ENCODE peak calls at places on chromosomes 1 and 21, in four cellular contexts. One of them, this sample, is unnamed.

GRCh38 chr1:59155326-59155725 is 141.6 kb upstream of the FGGY start:
- DNase-seq in H9: no peak
- DNase-seq in H1: no peak
- DNase-seq in IMR-90: no peak
- DNase-seq in this sample: no peak

GRCh38 chr1:157176591-157177121 is 38.5 kb upstream of the ETV3 start:
- DNase-seq in H1: no peak
- DNase-seq in H9: no peak
- DNase-seq in IMR-90: no peak
- DNase-seq in this sample: no peak

GRCh38 chr21:44962481-44962966 is 22.7 kb downstream of the SLX9 start:
- DNase-seq in IMR-90: peak
- DNase-seq in H9: no peak
- DNase-seq in H1: no peak
- DNase-seq in this sample: peak

GRCh38 chr1:168301664-168302320 is 21.1 kb downstream of the TBX19 start:
- DNase-seq in IMR-90: peak
- DNase-seq in H9: no peak
- DNase-seq in H1: peak
- DNase-seq in this sample: peak

GRCh38 chr1:38141483-38141882 is 94.9 kb upstream of the POU3F1 start:
- DNase-seq in H1: no peak
- DNase-seq in IMR-90: no peak
- DNase-seq in H9: peak
- DNase-seq in this sample: no peak

GRCh38 chr21:44895859-44896258 is 22.4 kb upstream of the PTTG1IP start:
- DNase-seq in H9: no peak
- DNase-seq in IMR-90: no peak
- DNase-seq in H1: no peak
- DNase-seq in this sample: no peak

GRCh38 chr1:43791243-43791642 is 83.9 kb downstream of the ST3GAL3 start:
- DNase-seq in H9: no peak
- DNase-seq in H1: no peak
- DNase-seq in IMR-90: no peak
- DNase-seq in this sample: no peak

GRCh38 chr1:44684525-44684924 is 10.0 kb downstream of the ARMH1 start:
- DNase-seq in H9: no peak
- DNase-seq in H1: no peak
- DNase-seq in IMR-90: no peak
- DNase-seq in this sample: no peak

GRCh38 chr1:96474985-96475743 is 246.4 kb upstream of the PTBP2 start:
- DNase-seq in H9: peak
- DNase-seq in H1: peak
- DNase-seq in IMR-90: no peak
- DNase-seq in this sample: no peak

GRCh38 chr1:167297222-167298214 is 76.8 kb downstream of the POU2F1 start:
- DNase-seq in IMR-90: peak
- DNase-seq in H9: no peak
- DNase-seq in H1: no peak
- DNase-seq in this sample: peak

GRCh38 chr1:96934282-96934681 is 212.7 kb downstream of the PTBP2 start:
- DNase-seq in IMR-90: no peak
- DNase-seq in H1: no peak
- DNase-seq in H9: no peak
- DNase-seq in this sample: no peak

GRCh38 chr1:226274138-226274537 is 34.8 kb downstream of the LIN9 start:
- DNase-seq in IMR-90: peak
- DNase-seq in H1: no peak
- DNase-seq in H9: no peak
- DNase-seq in this sample: no peak

GRCh38 chr1:228646717-228647522 is 88.4 kb upstream of the RHOU start:
- DNase-seq in IMR-90: peak
- DNase-seq in H1: no peak
- DNase-seq in H9: peak
- DNase-seq in this sample: peak

GRCh38 chr1:167431261-167431908 is 86.9 kb downstream of the CD247 start:
- DNase-seq in IMR-90: no peak
- DNase-seq in H9: no peak
- DNase-seq in H1: no peak
- DNase-seq in this sample: no peak

GRCh38 chr1:56200446-56200845 is 378.9 kb downstream of the PLPP3 start:
- DNase-seq in H1: no peak
- DNase-seq in IMR-90: peak
- DNase-seq in H9: no peak
- DNase-seq in this sample: peak

GRCh38 chr1:36225298-36225899 is 1.2 kb downstream of the THRAP3 start:
- DNase-seq in H9: no peak
- DNase-seq in H1: no peak
- DNase-seq in IMR-90: peak
- DNase-seq in this sample: no peak

GRCh38 chr1:173430707-173431662 is 46.1 kb upstream of the PRDX6 start:
- DNase-seq in IMR-90: peak
- DNase-seq in H1: peak
- DNase-seq in H9: peak
- DNase-seq in this sample: peak

GRCh38 chr1:47444578-47445465 is 7.0 kb downstream of the FOXD2 start:
- DNase-seq in H1: no peak
- DNase-seq in IMR-90: peak
- DNase-seq in H9: peak
- DNase-seq in this sample: peak

GRCh38 chr1:163069142-163069541 is at the start of gene RGS4:
- DNase-seq in H1: peak
- DNase-seq in H9: peak
- DNase-seq in IMR-90: peak
- DNase-seq in this sample: peak

GRCh38 chr1:9822897-9823692 is 670 bp downstream of the CLSTN1 start:
- DNase-seq in H9: no peak
- DNase-seq in H1: no peak
- DNase-seq in IMR-90: peak
- DNase-seq in this sample: peak

GRCh38 chr1:170665625-170666024 is 1.7 kb downstream of the PRRX1 start:
- DNase-seq in IMR-90: no peak
- DNase-seq in H1: no peak
- DNase-seq in H9: no peak
- DNase-seq in this sample: no peak

GRCh38 chr1:156860113-156860638 is 489 bp upstream of the NTRK1 start:
- DNase-seq in H1: no peak
- DNase-seq in H9: peak
- DNase-seq in IMR-90: peak
- DNase-seq in this sample: peak

GRCh38 chr1:226394461-226394860 is 13.4 kb downstream of the PARP1 start:
- DNase-seq in H9: no peak
- DNase-seq in IMR-90: no peak
- DNase-seq in H1: no peak
- DNase-seq in this sample: no peak

GRCh38 chr1:229058716-229059115 is 212.2 kb upstream of the RAB4A start:
- DNase-seq in H9: no peak
- DNase-seq in H1: no peak
- DNase-seq in IMR-90: no peak
- DNase-seq in this sample: no peak

GRCh38 chr1:37762516-37762915 is 2.4 kb downstream of the EPHA10 start:
- DNase-seq in H9: no peak
- DNase-seq in H1: no peak
- DNase-seq in IMR-90: no peak
- DNase-seq in this sample: no peak

GRCh38 chr1:31567956-31568570 is 8.3 kb upstream of the TINAGL1 start:
- DNase-seq in H1: no peak
- DNase-seq in H9: no peak
- DNase-seq in IMR-90: no peak
- DNase-seq in this sample: no peak

GRCh38 chr1:31562707-31563360 is 13.5 kb upstream of the TINAGL1 start:
- DNase-seq in IMR-90: peak
- DNase-seq in H1: no peak
- DNase-seq in H9: peak
- DNase-seq in this sample: peak

GRCh38 chr1:31560394-31560793 is 15.9 kb upstream of the TINAGL1 start:
- DNase-seq in H1: no peak
- DNase-seq in IMR-90: no peak
- DNase-seq in H9: no peak
- DNase-seq in this sample: no peak

GRCh38 chr1:31568895-31569655 is 7.2 kb upstream of the TINAGL1 start:
- DNase-seq in H1: no peak
- DNase-seq in IMR-90: no peak
- DNase-seq in H9: no peak
- DNase-seq in this sample: no peak

GRCh38 chr1:31564606-31564989 is 11.7 kb upstream of the TINAGL1 start:
- DNase-seq in IMR-90: no peak
- DNase-seq in H9: no peak
- DNase-seq in H1: no peak
- DNase-seq in this sample: no peak
- H3K4ac ChIP-seq in IMR-90: no peak
- H3K4ac ChIP-seq in H9: no peak
- H3K4ac ChIP-seq in H1: no peak
- H3K4ac ChIP-seq in this sample: no peak

DNA sequence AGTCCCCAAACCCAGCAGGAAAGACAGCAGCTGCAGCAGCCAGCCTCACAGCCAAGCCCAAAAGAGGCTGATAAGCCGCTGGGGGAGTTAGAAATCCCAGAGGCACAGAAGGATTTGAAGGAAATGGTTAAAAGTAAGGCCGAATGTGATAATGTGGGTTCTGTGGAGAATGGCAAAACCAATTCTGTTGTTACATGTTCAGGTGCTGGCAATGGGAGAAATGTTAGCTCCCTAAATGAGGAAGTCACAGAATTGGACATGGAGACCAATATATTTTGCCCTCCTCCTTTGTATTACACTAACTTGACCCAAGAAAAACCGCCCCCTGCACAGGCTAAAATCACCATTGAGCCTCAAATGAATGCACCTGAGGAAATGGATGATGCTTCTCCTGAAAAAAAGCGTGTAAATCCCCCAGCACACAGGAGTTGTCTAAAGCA is 875 bp downstream of the MAP10 start:
- DNase-seq in H9: no peak
- DNase-seq in IMR-90: no peak
- DNase-seq in H1: no peak
- DNase-seq in this sample: no peak
- H4K8ac ChIP-seq in H9: no peak
- H4K8ac ChIP-seq in IMR-90: peak
- H4K8ac ChIP-seq in H1: peak
- H4K8ac ChIP-seq in this sample: peak

GRCh38 chr21:46151261-46151988 is 4.0 kb downstream of the FTCD start:
- DNase-seq in IMR-90: no peak
- DNase-seq in H1: no peak
- DNase-seq in H9: peak
- DNase-seq in this sample: no peak
- H3K4ac ChIP-seq in IMR-90: no peak
- H3K4ac ChIP-seq in H1: peak
- H3K4ac ChIP-seq in H9: no peak
- H3K4ac ChIP-seq in this sample: peak

DNA sequence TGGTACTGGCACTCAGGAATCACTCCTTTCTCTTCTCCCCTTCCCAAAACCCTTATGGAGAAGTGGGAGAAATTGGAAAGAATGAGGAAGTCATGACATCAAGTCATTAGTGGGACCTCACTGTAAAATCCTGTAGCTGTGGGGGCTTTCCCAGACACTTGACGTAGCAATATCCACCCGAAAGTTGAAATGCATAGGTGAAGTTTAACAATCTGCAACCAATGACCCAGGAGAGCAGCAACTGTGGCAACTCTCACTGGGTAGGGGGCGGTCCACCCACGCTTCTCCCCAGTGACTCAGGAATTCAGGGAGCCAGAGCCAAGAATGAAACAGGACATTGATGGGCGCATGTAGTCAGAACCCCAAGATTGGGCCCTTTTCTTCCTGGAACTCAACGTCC is 27.0 kb downstream of the ABCA4 start:
- DNase-seq in IMR-90: peak
- DNase-seq in H1: no peak
- DNase-seq in H9: no peak
- DNase-seq in this sample: no peak
- H4K8ac ChIP-seq in IMR-90: peak
- H4K8ac ChIP-seq in H1: no peak
- H4K8ac ChIP-seq in H9: no peak
- H4K8ac ChIP-seq in this sample: peak

GRCh38 chr1:152048641-152048970 is 11.8 kb upstream of the S100A11 start:
- DNase-seq in H1: peak
- DNase-seq in H9: no peak
- DNase-seq in IMR-90: no peak
- DNase-seq in this sample: no peak

GRCh38 chr1:152047954-152048640 is 11.3 kb upstream of the S100A11 start:
- DNase-seq in IMR-90: peak
- DNase-seq in H9: peak
- DNase-seq in H1: peak
- DNase-seq in this sample: peak

GRCh38 chr1:152049291-152050073 is 12.7 kb upstream of the S100A11 start:
- DNase-seq in IMR-90: peak
- DNase-seq in H9: no peak
- DNase-seq in H1: no peak
- DNase-seq in this sample: peak

GRCh38 chr1:152044386-152044785 is 7.6 kb upstream of the S100A11 start:
- DNase-seq in H1: no peak
- DNase-seq in H9: no peak
- DNase-seq in IMR-90: no peak
- DNase-seq in this sample: no peak

GRCh38 chr1:152047607-152047953 is 10.8 kb upstream of the S100A11 start:
- DNase-seq in IMR-90: peak
- DNase-seq in H1: no peak
- DNase-seq in H9: no peak
- DNase-seq in this sample: no peak
- H3K4ac ChIP-seq in IMR-90: peak
- H3K4ac ChIP-seq in H1: no peak
- H3K4ac ChIP-seq in H9: no peak
- H3K4ac ChIP-seq in this sample: peak

GRCh38 chr1:2930971-2931721 is 90.1 kb upstream of the ACTRT2 start:
- DNase-seq in IMR-90: no peak
- DNase-seq in H1: no peak
- DNase-seq in H9: no peak
- DNase-seq in this sample: no peak
- H4K8ac ChIP-seq in IMR-90: no peak
- H4K8ac ChIP-seq in H1: no peak
- H4K8ac ChIP-seq in H9: no peak
- H4K8ac ChIP-seq in this sample: no peak

GRCh38 chr1:205319081-205320018 is 2.2 kb downstream of the NUAK2 start:
- DNase-seq in IMR-90: peak
- DNase-seq in H9: no peak
- DNase-seq in H1: no peak
- DNase-seq in this sample: peak

GRCh38 chr1:205321959-205322283 is 376 bp upstream of the NUAK2 start:
- DNase-seq in IMR-90: no peak
- DNase-seq in H9: no peak
- DNase-seq in H1: no peak
- DNase-seq in this sample: no peak

GRCh38 chr1:205323794-205324193 is 2.2 kb upstream of the NUAK2 start:
- DNase-seq in H9: no peak
- DNase-seq in IMR-90: no peak
- DNase-seq in H1: no peak
- DNase-seq in this sample: no peak

GRCh38 chr1:205318231-205318991 is 3.1 kb downstream of the NUAK2 start:
- DNase-seq in H9: no peak
- DNase-seq in H1: no peak
- DNase-seq in IMR-90: no peak
- DNase-seq in this sample: no peak

GRCh38 chr1:205321109-205321958 is at the start of gene NUAK2:
- DNase-seq in H9: peak
- DNase-seq in IMR-90: peak
- DNase-seq in H1: peak
- DNase-seq in this sample: peak
- H3K4ac ChIP-seq in H9: no peak
- H3K4ac ChIP-seq in IMR-90: peak
- H3K4ac ChIP-seq in H1: no peak
- H3K4ac ChIP-seq in this sample: peak